ENCODE peak calls at places on chromosomes 16 and 17, in ten cellular contexts. X is HEK293T; I is ACHN; M is stomach; N is astrocyte of the spinal cord; V is NCI-H1092; E is stimulated activated CD8-positive, alpha-beta memory T cell treated with anti-CD3 and anti-CD28 coated beads, Interleukin-4, amount 100 ng/mL, for 1 hour; B is naive thymus-derived CD4-positive, alpha-beta T cell; O is colonic mucosa; Q is IMR-90. L is an unnamed sample.

GRCh38 chr17:18231156-18231555 is 5.7 kb downstream of the LLGL1 start:
- DNase-seq in N (no peak), B (no peak), Q (no peak), E (no peak), X (no peak), O (no peak), I (no peak), V (no peak), M (no peak), L (no peak)

GRCh38 chr17:6675426-6675825 is 23.9 kb downstream of the C17orf100 start:
- DNase-seq in N (no peak), V (no peak), O (no peak), B (no peak), Q (no peak), X (no peak), I (no peak), M (no peak), E (no peak), L (no peak)

GRCh38 chr16:56346131-56346890 is 79.0 kb downstream of the AMFR start:
- DNase-seq in Q (no peak), V (no peak), E (no peak), B (no peak), I (no peak), X (no peak), O (no peak), M (no peak), N (no peak), L (no peak)

GRCh38 chr17:3956983-3957382 is 7.3 kb downstream of the ATP2A3 start:
- DNase-seq in Q (no peak), M (no peak), X (no peak), V (peak; percentile 55), B (no peak), N (no peak), I (no peak), E (no peak), O (no peak), L (no peak)

GRCh38 chr17:67891481-67892119 is 66.3 kb downstream of the BPTF start:
- DNase-seq in Q (peak; percentile 85), O (no peak), B (no peak), I (peak; percentile 45), E (no peak), V (no peak), M (no peak), X (peak; percentile 46), N (peak; percentile 49), L (peak; percentile 1)

GRCh38 chr16:66473654-66474519 is 46.8 kb downstream of the BEAN1 start:
- DNase-seq in V (peak; percentile 62), I (no peak), O (no peak), E (no peak), X (no peak), Q (no peak), N (peak; percentile 5), M (no peak), B (no peak), L (no peak)

GRCh38 chr16:66052745-66053144 is 313.7 kb upstream of the CDH5 start:
- DNase-seq in B (no peak), E (no peak), O (no peak), V (no peak), X (no peak), I (no peak), N (no peak), M (no peak), Q (peak; percentile 12), L (no peak)

GRCh38 chr17:75719732-75720131 is 1.5 kb upstream of the ITGB4 start:
- DNase-seq in B (no peak), X (no peak), I (no peak), Q (no peak), E (no peak), V (no peak), N (no peak), O (no peak), M (no peak), L (no peak)

GRCh38 chr17:78762007-78762406 is 20.1 kb downstream of the CYTH1 start:
- DNase-seq in I (no peak), X (no peak), M (no peak), V (no peak), Q (peak; percentile 11), O (no peak), B (no peak), E (no peak), N (no peak), L (no peak)

GRCh38 chr17:39208893-39209292 is 8.8 kb downstream of the RPL19 start:
- DNase-seq in X (no peak), O (peak; percentile 76), B (peak; percentile 24), V (no peak), M (peak; percentile 36), E (no peak), N (no peak), I (no peak), Q (no peak), L (no peak)

GRCh38 chr17:7703584-7704574 is 1.1 kb upstream of the EFNB3 start:
- DNase-seq in X (peak; percentile 58), V (peak; percentile 61), O (no peak), Q (no peak), B (no peak), M (peak; percentile 29), E (no peak), N (peak; percentile 56), I (peak; percentile 33), L (peak; percentile 95)

GRCh38 chr17:81904600-81905423 is 2.8 kb downstream of the NPB start:
- DNase-seq in N (no peak), E (no peak), B (no peak), M (no peak), O (no peak), V (no peak), I (no peak), X (no peak), Q (no peak), L (no peak)

GRCh38 chr17:77281904-77282367 is 141.2 kb downstream of the SEC14L1 start:
- DNase-seq in O (peak; percentile 74), V (no peak), E (no peak), B (no peak), M (peak; percentile 65), I (peak; percentile 73), Q (no peak), X (no peak), N (no peak), L (no peak)

GRCh38 chr16:67468731-67469130 is 12.2 kb downstream of the ATP6V0D1 start:
- DNase-seq in B (no peak), Q (no peak), E (no peak), N (no peak), X (no peak), I (no peak), M (no peak), O (no peak), V (no peak), L (no peak)

GRCh38 chr17:55743103-55743679 is 7.7 kb upstream of the PCTP start:
- DNase-seq in V (no peak), X (no peak), Q (no peak), E (no peak), B (no peak), I (peak; percentile 20), N (no peak), O (peak; percentile 67), M (peak; percentile 46), L (peak; percentile 28)

GRCh38 chr16:58511933-58512815 is 3.1 kb upstream of the SETD6 start:
- DNase-seq in E (peak; percentile 75), N (peak; percentile 55), I (peak; percentile 77), O (peak; percentile 84), V (peak; percentile 42), B (peak; percentile 77), M (peak; percentile 88), X (peak; percentile 71), Q (peak; percentile 55), L (peak; percentile 24)

GRCh38 chr16:67477960-67478554 is 2.9 kb downstream of the ATP6V0D1 start:
- DNase-seq in O (no peak), B (no peak), V (no peak), I (no peak), N (no peak), Q (no peak), E (no peak), M (peak; percentile 44), X (no peak), L (no peak)

GRCh38 chr16:54954220-54954619 is 23.6 kb downstream of the IRX5 start:
- DNase-seq in N (no peak), Q (no peak), I (no peak), B (no peak), X (no peak), O (no peak), M (no peak), V (no peak), E (no peak), L (no peak)

GRCh38 chr16:31403590-31404352 is 10.6 kb downstream of the ITGAD start:
- DNase-seq in O (no peak), N (no peak), Q (no peak), I (no peak), M (no peak), B (no peak), X (no peak), E (no peak), V (no peak), L (no peak)